ENCODE peak calls at places on chromosomes 16 and 17, in nine cellular contexts. H is K562, P is tibial nerve, M is A549, J is suprapubic skin, F is transverse colon, T is stomach, B is ovary, Y is upper lobe of left lung. Z is an unnamed sample.
A peak's percentile ranks its signal among the peaks of the same experiment; 100 is the strongest.

GRCh38 chr16:89700649-89701424 is 668 bp downstream of the SPATA2L start:
- DNase-seq in T (peak; percentile 76), H (peak; percentile 82), M (peak; percentile 60), F (peak; percentile 77), Y (peak; percentile 80), B (peak; percentile 60), P (no peak), J (no peak), Z (no peak)

GRCh38 chr17:73658821-73659220 is 14.6 kb upstream of the SDK2 start:
- DNase-seq in T (no peak), Y (no peak), J (no peak), P (no peak), M (no peak), B (no peak), H (no peak), F (no peak), Z (no peak)

GRCh38 chr16:75244844-75245758 is 6.3 kb downstream of the BCAR1 start:
- DNase-seq in B (peak; percentile 84), M (peak; percentile 67), F (peak; percentile 74), Y (peak; percentile 91), H (no peak), T (peak; percentile 94), P (no peak), J (no peak), Z (peak; percentile 97)

GRCh38 chr16:89315791-89316581 is 98.5 kb downstream of the ZNF778 start:
- DNase-seq in P (no peak), J (no peak), Y (peak; percentile 73), M (no peak), H (peak; percentile 63), F (peak; percentile 41), T (peak; percentile 34), B (no peak), Z (no peak)

GRCh38 chr17:47945529-47946508 is 4.4 kb downstream of the PNPO start:
- DNase-seq in M (no peak), J (no peak), T (peak; percentile 67), H (no peak), Y (no peak), P (no peak), B (no peak), F (no peak), Z (no peak)

GRCh38 chr17:79851461-79851817 is 12.2 kb upstream of the CBX4 start:
- DNase-seq in F (peak; percentile 76), Y (peak; percentile 65), M (no peak), T (peak; percentile 81), H (no peak), B (no peak), J (no peak), P (no peak), Z (no peak)

GRCh38 chr17:75689441-75689873 is 22.3 kb downstream of the SAP30BP start:
- DNase-seq in M (no peak), H (no peak), J (no peak), T (no peak), P (no peak), B (no peak), F (no peak), Y (no peak), Z (no peak)

GRCh38 chr17:7307686-7308624 is 527 bp downstream of the EIF5A start:
- DNase-seq in T (peak; percentile 51), F (peak; percentile 60), H (peak; percentile 51), P (no peak), B (peak; percentile 78), Y (peak; percentile 38), M (peak; percentile 52), J (peak; percentile 88), Z (no peak)

GRCh38 chr17:69857412-69857835 is 217.6 kb upstream of the KCNJ16 start:
- DNase-seq in Y (no peak), F (no peak), B (no peak), J (no peak), P (no peak), H (peak; percentile 79), T (no peak), M (no peak), Z (no peak)

GRCh38 chr17:64491034-64491860 is 5.6 kb downstream of the POLG2 start:
- DNase-seq in J (no peak), Y (peak; percentile 50), B (no peak), F (peak; percentile 37), T (no peak), P (no peak), M (no peak), H (peak; percentile 64), Z (no peak)

GRCh38 chr17:47205419-47205963 is 3.7 kb upstream of the MYL4 start:
- DNase-seq in Y (peak; percentile 90), F (peak; percentile 67), H (no peak), J (no peak), B (peak; percentile 38), T (peak; percentile 72), P (peak; percentile 62), M (no peak), Z (peak; percentile 70)

DNA sequence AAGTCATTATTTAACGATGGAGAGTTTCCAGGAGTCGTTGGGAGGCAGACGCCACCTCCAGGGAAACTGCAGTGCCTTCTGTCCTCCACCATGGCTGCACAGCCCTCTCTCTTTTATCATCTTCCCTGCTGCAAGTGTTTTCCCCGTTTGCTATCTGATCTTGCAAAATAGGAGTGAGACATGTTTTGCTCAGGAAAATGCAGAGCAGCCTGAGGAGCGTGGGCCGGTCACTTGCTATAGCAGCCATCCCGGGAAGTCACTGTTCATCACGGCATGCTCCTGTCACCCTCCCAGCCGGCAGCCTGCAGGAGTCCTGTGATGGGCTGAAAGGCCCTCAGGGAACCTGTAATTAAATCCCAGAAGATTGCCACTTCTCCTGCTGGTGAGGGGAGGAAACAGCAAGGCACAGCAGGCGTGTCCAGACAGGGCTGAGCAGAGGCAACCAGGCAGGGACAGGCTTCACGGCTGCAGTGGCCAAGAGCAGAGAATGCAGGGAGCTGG is 143.1 kb downstream of the GSG1L start:
- DNase-seq in M (peak; percentile 38), Y (no peak), T (no peak), J (no peak), H (peak; percentile 6), B (no peak), P (no peak), F (no peak), Z (no peak)
- TF ChIP-seq CTCF in M (no peak), Y (no peak), T (no peak), J (peak; percentile 2), H (peak; percentile 16), B (no peak), P (no peak), F (no peak), Z (no peak)

DNA sequence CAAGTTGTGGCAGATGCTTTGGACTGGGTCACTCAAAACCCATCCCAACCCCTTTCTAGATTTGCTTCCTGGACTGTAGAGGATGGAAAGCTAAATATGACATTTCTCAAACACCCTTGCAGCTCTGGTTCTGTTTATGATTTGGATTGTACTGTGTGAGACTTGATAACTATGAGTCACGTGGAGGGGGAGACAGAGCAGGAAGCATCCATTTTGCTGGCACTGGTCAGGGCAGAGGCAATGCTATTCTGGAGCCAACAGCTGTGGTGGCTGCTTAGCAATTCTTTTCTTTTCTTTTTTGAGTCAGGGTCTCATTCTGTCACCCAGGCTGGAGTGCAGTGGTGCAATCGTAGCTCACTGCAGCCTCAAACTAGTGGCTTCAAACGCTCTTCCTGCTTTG is 13.6 kb upstream of the TERF2 start:
- DNase-seq in J (no peak), F (no peak), H (peak; percentile 20), T (no peak), P (no peak), B (no peak), M (no peak), Y (no peak), Z (no peak)
- H3K27ac ChIP-seq in J (no peak overlapping the region), F (no peak overlapping the region), H (no peak overlapping the region), T (no peak overlapping the region), P (no peak overlapping the region), B (no peak overlapping the region), M (peak overlapping the region; percentile 90), Y (no peak overlapping the region), Z (no peak overlapping the region)

GRCh38 chr17:28712705-28713415 is 1.2 kb upstream of the PROCA1 start:
- DNase-seq in H (no peak), T (no peak), F (no peak), J (no peak), Y (no peak), P (no peak), B (no peak), M (no peak), Z (no peak)

GRCh38 chr17:28711723-28712036 is at the start of gene PROCA1:
- DNase-seq in M (no peak), P (no peak), F (no peak), J (no peak), H (peak; percentile 81), B (no peak), Y (no peak), T (no peak), Z (no peak)

GRCh38 chr17:28710948-28711722 is 553 bp downstream of the PROCA1 start:
- DNase-seq in M (peak; percentile 97), B (peak; percentile 94), Y (peak; percentile 92), T (peak; percentile 93), F (peak; percentile 93), P (peak; percentile 83), H (peak; percentile 96), J (peak; percentile 93), Z (peak; percentile 94)

GRCh38 chr17:28714281-28714680 is 2.6 kb upstream of the PROCA1 start:
- DNase-seq in J (no peak), P (no peak), B (peak; percentile 64), M (no peak), Y (no peak), F (no peak), H (no peak), T (no peak), Z (no peak)

DNA sequence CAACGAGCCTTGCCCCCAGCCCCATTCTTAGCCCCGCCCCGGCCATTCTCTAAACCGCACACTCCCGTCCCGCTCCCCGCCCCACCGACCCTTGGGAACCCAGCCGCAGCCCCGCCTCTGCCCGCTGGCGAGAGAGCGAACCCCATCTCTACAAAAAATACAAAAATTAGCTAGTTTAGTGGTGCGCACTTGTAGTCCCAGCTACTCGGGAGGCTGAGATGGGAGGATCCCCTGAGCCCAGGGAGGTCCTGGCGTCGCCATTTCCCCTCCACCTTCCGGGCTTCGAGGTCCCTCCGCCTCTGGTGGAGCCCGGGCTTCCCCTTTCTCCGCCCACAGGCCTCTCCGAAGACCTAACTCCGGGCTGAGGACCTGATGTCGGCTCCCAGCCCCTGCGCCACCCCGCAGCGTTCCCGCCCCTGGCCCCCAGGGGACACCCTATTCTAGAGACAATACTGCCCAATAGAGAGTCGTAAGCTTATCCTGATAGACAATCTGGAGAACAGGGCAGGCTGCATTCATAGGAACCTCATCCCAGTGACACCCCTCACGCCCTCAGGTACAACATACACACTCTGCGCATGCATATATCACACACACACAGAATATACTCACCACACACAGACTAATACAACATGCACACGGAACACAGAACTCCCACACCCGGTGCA is 483 bp upstream of the PROCA1 start:
- DNase-seq in H (peak; percentile 90), M (no peak), J (peak; percentile 78), T (no peak), Y (peak; percentile 55), P (peak; percentile 19), F (peak; percentile 56), B (peak; percentile 67), Z (no peak)
- TF ChIP-seq EP300 in H (no peak), M (no peak), J (no peak), T (no peak), Y (no peak), P (no peak), F (no peak), B (no peak), Z (no peak)

DNA sequence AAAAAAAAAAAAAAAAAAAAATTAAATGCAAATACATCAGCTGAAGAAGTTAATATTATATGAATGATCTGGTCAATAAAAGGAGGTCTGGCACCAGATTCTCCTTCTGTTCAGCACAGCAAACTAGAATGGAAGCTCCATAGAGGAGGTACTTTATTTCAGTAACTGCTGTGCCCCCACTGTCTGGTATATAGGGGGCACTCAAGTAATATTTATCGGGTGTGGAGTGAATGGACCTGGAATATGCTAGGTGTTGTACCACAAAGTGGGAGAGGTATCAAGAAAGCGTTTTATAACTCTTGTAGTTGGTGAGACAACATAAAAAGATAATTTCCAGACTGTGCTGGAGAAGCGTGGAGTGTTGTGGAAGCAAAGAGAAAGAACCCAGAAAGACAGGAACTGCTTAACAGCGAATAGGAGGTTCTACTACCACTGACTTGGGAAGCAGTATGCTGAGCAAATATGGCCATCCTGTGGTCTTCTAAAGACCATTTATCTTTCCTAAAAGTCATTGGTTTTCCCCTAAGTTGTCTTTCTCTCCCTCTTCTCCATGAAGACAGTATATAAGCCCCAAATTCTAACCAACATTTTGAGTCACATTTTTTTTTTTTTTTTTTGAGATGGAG is 12.2 kb upstream of the PRKCA start:
- DNase-seq in T (no peak), J (no peak), F (no peak), P (no peak), B (no peak), M (no peak), H (peak; percentile 50), Y (no peak), Z (no peak)
- TF ChIP-seq CTCF in T (peak; percentile 23), J (no peak), F (no peak), P (no peak), B (no peak), M (peak; percentile 41), H (peak; percentile 54), Y (no peak), Z (peak; percentile 10)

Z was measured in sigmoid colon.